ENCODE peak calls at places on chromosome 13, in ten cellular contexts. E is astrocyte, L is GM23248, C is DND-41, D is mammary epithelial cell, T is fibroblast of lung, B is IMR-90, I is mesenchymal stem cell, V is K562, H is GM23338. S is an unnamed sample. For H3K4me1, the result is how much of the 10 kb centered on the place peaks cover.

GRCh38 chr13:43986395-43986794 is 106.7 kb downstream of the LACC1 start:
- DNase-seq in E (no peak), L (no peak), C (no peak), D (no peak), T (peak), B (no peak), I (peak), V (no peak), H (no peak), S (peak)

GRCh38 chr13:38607136-38607535 is 79.7 kb upstream of the FREM2 start:
- DNase-seq in E (no peak), L (peak), C (no peak), D (no peak), T (peak), B (no peak), I (no peak), V (no peak), H (peak), S (no peak)

GRCh38 chr13:60148918-60149317 is 14.8 kb downstream of the DIAPH3 start:
- DNase-seq in E (no peak), L (no peak), C (no peak), D (no peak), T (no peak), B (no peak), I (no peak), V (no peak), H (no peak), S (no peak)

GRCh38 chr13:95301135-95301946 is at the start of gene ABCC4:
- DNase-seq in E (peak), L (peak), C (no peak), D (peak), T (peak), B (peak), I (peak), V (peak), H (peak), S (peak)

GRCh38 chr13:25738797-25739196 is 313.0 kb downstream of the SHISA2 start:
- DNase-seq in E (peak), L (no peak), C (no peak), D (no peak), T (no peak), B (no peak), I (no peak), V (no peak), H (no peak), S (peak)

GRCh38 chr13:84653915-84654534 is 771.8 kb upstream of the SLITRK1 start:
- DNase-seq in E (no peak), L (no peak), C (no peak), D (no peak), T (no peak), B (no peak), I (no peak), V (no peak), H (no peak), S (no peak)

GRCh38 chr13:41550239-41550638 is 92.9 kb downstream of the RGCC start:
- DNase-seq in E (no peak), L (no peak), C (no peak), D (no peak), T (no peak), B (no peak), I (no peak), V (no peak), H (no peak), S (no peak)

GRCh38 chr13:47790755-47791154 is 210.3 kb downstream of the SUCLA2 start:
- DNase-seq in E (no peak), L (no peak), C (no peak), D (no peak), T (no peak), B (no peak), I (no peak), V (no peak), H (no peak), S (no peak)

GRCh38 chr13:98450495-98451167 is 126.3 kb downstream of the STK24 start:
- DNase-seq in E (peak), L (peak), C (peak), D (no peak), T (peak), B (no peak), I (peak), V (no peak), H (peak), S (no peak)

GRCh38 chr13:32669030-32669646 is 82.9 kb downstream of the PDS5B start:
- DNase-seq in E (peak), L (peak), C (peak), D (peak), T (peak), B (peak), I (peak), V (peak), H (peak), S (peak)

GRCh38 chr13:20475927-20476691 is 49.5 kb downstream of the CRYL1 start:
- DNase-seq in E (peak), L (no peak), C (peak), D (peak), T (peak), B (no peak), I (no peak), V (no peak), H (peak), S (peak)

GRCh38 chr13:29753593-29754485 is 96.6 kb downstream of the UBL3 start:
- DNase-seq in E (peak), L (peak), C (no peak), D (no peak), T (peak), B (peak), I (peak), V (no peak), H (peak), S (no peak)

GRCh38 chr13:41610426-41610825 is 153.1 kb downstream of the RGCC start:
- DNase-seq in E (peak), L (peak), C (no peak), D (peak), T (peak), B (peak), I (no peak), V (no peak), H (no peak), S (peak)

GRCh38 chr13:65768545-65768944 is 1461.6 kb downstream of the PCDH9 start:
- DNase-seq in E (no peak), L (no peak), C (no peak), D (no peak), T (no peak), B (no peak), I (no peak), V (no peak), H (peak), S (no peak)
- H2AFZ ChIP-seq in E (no peak), L (no peak), C (no peak), D (no peak), T (no peak), B (no peak), I (no peak), V (no peak), H (peak), S (no peak)

DNA sequence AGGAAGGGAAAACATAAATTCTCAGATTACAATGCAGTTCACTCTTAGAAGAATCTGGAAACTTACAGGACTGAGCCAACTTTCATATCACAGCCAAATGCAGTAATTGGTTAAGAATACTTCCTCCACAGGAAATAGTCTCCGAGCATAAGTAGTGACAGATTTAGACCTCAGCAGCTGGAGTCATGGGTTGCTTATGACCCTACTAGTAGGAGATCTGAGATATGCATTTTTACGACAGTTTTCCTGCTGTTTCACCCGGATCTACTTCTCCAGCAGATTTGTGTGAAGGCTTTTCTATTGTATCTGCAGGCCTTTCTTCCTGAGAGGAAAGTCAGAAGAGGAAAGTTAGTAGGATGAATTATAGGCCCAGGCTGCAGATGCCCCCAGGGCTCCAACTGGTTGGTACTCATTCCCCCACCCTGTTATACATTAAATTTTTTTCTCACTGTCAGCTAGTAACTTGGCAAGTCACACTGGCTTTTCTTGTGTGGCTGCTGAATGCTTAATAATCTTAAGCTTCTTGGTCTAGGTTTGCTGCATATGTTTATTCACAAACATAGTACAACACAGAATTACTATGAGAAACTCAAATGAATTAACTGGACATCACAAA is 1241.5 kb upstream of the MIR17HG start:
- DNase-seq in E (peak), L (peak), C (no peak), D (no peak), T (peak), B (no peak), I (peak), V (no peak), H (no peak), S (no peak)
- H3K4me2 ChIP-seq in E (peak), L (peak), C (no peak), D (peak), T (no peak), B (no peak), I (no peak), V (no peak), H (no peak), S (no peak)

DNA sequence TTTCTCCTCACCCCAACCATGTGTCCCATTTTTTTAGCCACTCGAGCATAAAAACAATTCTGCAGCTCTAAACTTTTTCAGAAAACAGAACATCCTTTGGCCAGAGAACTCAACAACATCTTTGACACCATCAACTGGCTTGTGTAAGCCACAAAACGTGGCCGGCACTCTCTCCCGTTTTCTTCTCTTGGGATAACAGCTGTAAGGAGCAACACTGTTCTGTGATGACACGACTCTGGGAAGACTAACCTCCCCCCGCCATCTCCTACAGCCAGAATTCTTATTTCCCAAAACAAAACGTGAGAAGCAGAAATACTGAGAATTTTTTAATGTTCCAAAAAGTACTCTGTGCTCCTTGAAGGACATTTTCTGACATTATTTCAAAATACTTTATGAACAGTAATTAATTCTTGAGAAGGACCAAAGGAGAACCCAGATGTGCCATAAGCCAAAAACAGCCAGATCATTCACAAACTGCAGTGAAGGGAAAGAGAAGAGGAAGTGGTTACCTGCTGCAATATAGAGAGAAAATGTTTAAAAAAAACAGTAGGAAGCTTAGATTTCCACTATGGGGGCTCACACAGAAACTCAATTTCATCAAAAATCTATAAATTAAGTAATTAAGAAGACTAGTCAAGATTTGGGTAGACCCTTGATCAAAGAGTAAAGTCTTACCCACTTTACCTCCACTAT is 25.8 kb downstream of the COL4A1 start:
- DNase-seq in E (no peak), L (no peak), C (no peak), D (no peak), T (no peak), B (no peak), I (no peak), V (no peak), H (no peak), S (no peak)
- H3K4me1 ChIP-seq in E (under half), L (under half), C (under half), D (under half), T (under half), B (under half), I (under half), V (under half), H (under half), S (under half)

GRCh38 chr13:31107109-31107508 is 54.6 kb downstream of the HSPH1 start:
- DNase-seq in E (no peak), L (no peak), C (no peak), D (no peak), T (no peak), B (no peak), I (no peak), V (no peak), H (no peak), S (no peak)
- H2AFZ ChIP-seq in E (no peak), L (no peak), C (no peak), D (no peak), T (no peak), B (no peak), I (no peak), V (no peak), H (no peak), S (no peak)

GRCh38 chr13:45702869-45703391 is 810 bp downstream of the CBY2 start:
- DNase-seq in E (no peak), L (no peak), C (no peak), D (no peak), T (no peak), B (no peak), I (no peak), V (no peak), H (no peak), S (no peak)

GRCh38 chr13:45707701-45708100 is 5.6 kb downstream of the CBY2 start:
- DNase-seq in E (no peak), L (no peak), C (no peak), D (no peak), T (no peak), B (no peak), I (no peak), V (no peak), H (no peak), S (no peak)

GRCh38 chr13:45704211-45704739 is 2.2 kb downstream of the CBY2 start:
- DNase-seq in E (no peak), L (no peak), C (no peak), D (no peak), T (no peak), B (no peak), I (no peak), V (no peak), H (no peak), S (no peak)

GRCh38 chr13:45705145-45705695 is 3.1 kb downstream of the CBY2 start:
- DNase-seq in E (no peak), L (no peak), C (no peak), D (no peak), T (no peak), B (no peak), I (no peak), V (no peak), H (no peak), S (no peak)

GRCh38 chr13:45705936-45706335 is 3.8 kb downstream of the CBY2 start:
- DNase-seq in E (no peak), L (no peak), C (no peak), D (no peak), T (no peak), B (no peak), I (no peak), V (no peak), H (no peak), S (no peak)
- H3K4me2 ChIP-seq in E (no peak), L (no peak), C (no peak), D (no peak), T (no peak), B (no peak), I (no peak), V (no peak), H (no peak), S (no peak)

GRCh38 chr13:113183450-113184129 is 24.9 kb downstream of the PCID2 start:
- DNase-seq in E (no peak), L (no peak), C (no peak), D (no peak), T (no peak), B (no peak), I (peak), V (no peak), H (no peak), S (no peak)

GRCh38 chr13:113182046-113182445 is 23.6 kb downstream of the PROZ start:
- DNase-seq in E (peak), L (no peak), C (no peak), D (no peak), T (peak), B (no peak), I (peak), V (no peak), H (no peak), S (no peak)

GRCh38 chr13:113187263-113187669 is 21.2 kb downstream of the PCID2 start:
- DNase-seq in E (peak), L (peak), C (no peak), D (peak), T (peak), B (peak), I (peak), V (peak), H (no peak), S (peak)

GRCh38 chr13:113186061-113186900 is 22.2 kb downstream of the PCID2 start:
- DNase-seq in E (peak), L (no peak), C (no peak), D (no peak), T (peak), B (no peak), I (no peak), V (no peak), H (no peak), S (no peak)

GRCh38 chr13:113184568-113185440 is 23.7 kb downstream of the PCID2 start:
- DNase-seq in E (no peak), L (no peak), C (peak), D (no peak), T (no peak), B (no peak), I (no peak), V (no peak), H (no peak), S (no peak)
- H3K4me1 ChIP-seq in E (under half), L (under half), C (under half), D (under half), T (under half), B (under half), I (under half), V (under half), H (under half), S (under half)

GRCh38 chr13:68727788-68728187 is 1379.8 kb upstream of the ATXN8OS start:
- DNase-seq in E (no peak), L (no peak), C (no peak), D (no peak), T (no peak), B (no peak), I (no peak), V (no peak), H (no peak), S (no peak)

GRCh38 chr13:68727165-68727564 is 1380.5 kb upstream of the ATXN8OS start:
- DNase-seq in E (peak), L (no peak), C (no peak), D (peak), T (peak), B (peak), I (no peak), V (no peak), H (no peak), S (no peak)
- H2AFZ ChIP-seq in E (no peak), L (no peak), C (no peak), D (no peak), T (no peak), B (no peak), I (no peak), V (no peak), H (no peak), S (no peak)

GRCh38 chr13:73832203-73832602 is 302.0 kb downstream of the KLF12 start:
- DNase-seq in E (no peak), L (no peak), C (no peak), D (no peak), T (peak), B (no peak), I (peak), V (no peak), H (no peak), S (peak)

GRCh38 chr13:73833331-73834070 is 300.7 kb downstream of the KLF12 start:
- DNase-seq in E (peak), L (peak), C (no peak), D (no peak), T (peak), B (peak), I (peak), V (no peak), H (no peak), S (no peak)

GRCh38 chr13:73825143-73825542 is 309.1 kb downstream of the KLF12 start:
- DNase-seq in E (no peak), L (no peak), C (peak), D (no peak), T (no peak), B (no peak), I (no peak), V (no peak), H (no peak), S (no peak)

GRCh38 chr13:73827434-73827833 is 306.8 kb downstream of the KLF12 start:
- DNase-seq in E (no peak), L (no peak), C (no peak), D (no peak), T (no peak), B (no peak), I (no peak), V (no peak), H (no peak), S (no peak)

DNA sequence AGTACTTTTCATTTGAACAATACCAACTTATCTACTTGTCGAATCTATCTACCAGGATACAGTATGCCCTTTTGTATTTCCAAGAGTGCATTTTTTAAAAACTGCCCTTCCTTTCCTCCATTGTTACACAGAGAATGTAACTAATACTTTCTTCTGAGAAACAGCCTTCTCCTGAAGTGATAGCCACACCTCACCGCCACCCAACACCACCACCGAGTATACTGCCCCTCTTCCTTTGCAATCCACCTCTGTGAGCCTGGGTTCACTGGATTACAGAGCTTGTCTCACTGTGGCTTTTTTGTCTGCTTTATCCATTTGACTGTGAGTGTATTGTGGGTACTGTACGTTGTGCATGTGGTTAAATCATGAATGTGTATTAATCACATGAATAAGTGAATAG is 305.4 kb downstream of the KLF12 start:
- DNase-seq in E (no peak), L (no peak), C (peak), D (no peak), T (peak), B (no peak), I (no peak), V (no peak), H (no peak), S (no peak)
- H3K4me2 ChIP-seq in E (no peak), L (no peak), C (no peak), D (no peak), T (no peak), B (no peak), I (no peak), V (no peak), H (no peak), S (no peak)

GRCh38 chr13:73335938-73336337 is 277.1 kb downstream of the KLF5 start:
- DNase-seq in E (no peak), L (peak), C (no peak), D (no peak), T (no peak), B (no peak), I (peak), V (no peak), H (no peak), S (no peak)
- H3K4me1 ChIP-seq in E (under half), L (under half), C (under half), D (under half), T (under half), B (under half), I (under half), V (under half), H (under half), S (under half)

DNA sequence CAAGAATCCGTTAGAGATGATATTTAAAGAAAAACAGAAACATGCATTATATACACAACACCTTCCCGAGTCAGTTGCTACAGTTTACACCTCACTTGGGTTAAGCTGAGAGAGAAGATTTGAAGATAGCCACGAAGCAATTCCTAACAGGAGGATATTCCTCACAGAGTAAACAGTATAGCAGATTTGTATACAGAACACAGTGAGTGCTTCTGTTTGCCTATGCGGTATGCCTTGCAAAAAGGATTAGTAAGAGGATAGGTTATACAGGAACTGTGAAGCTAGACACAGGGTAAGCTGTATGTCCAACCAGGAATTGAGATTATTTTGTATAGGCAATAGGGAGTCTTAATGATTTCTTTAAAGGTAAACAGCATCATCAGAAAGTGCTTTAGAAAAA is 471.8 kb downstream of the LIG4 start:
- DNase-seq in E (no peak), L (no peak), C (no peak), D (no peak), T (no peak), B (peak), I (peak), V (no peak), H (no peak), S (no peak)
- H2AFZ ChIP-seq in E (no peak), L (peak), C (no peak), D (no peak), T (no peak), B (no peak), I (no peak), V (no peak), H (no peak), S (no peak)